ENCODE peak calls at places on chromosomes 1 and 21, in six cellular contexts. L is KG1; P is activated CD8-positive, alpha-beta memory T cell treated with anti-CD3 and anti-CD28 coated beads, Interleukin-2, amount 10 ng/mL, durations not matched to agents 7 days and 5 days; X is upper lobe of right lung; S is posterior cingulate gyrus; N is T-helper 17 cell. I is an unnamed sample.

GRCh38 chr1:89589515-89589914 is 43.4 kb upstream of the LRRC8C start:
- DNase-seq in X (no peak), L (no peak), N (no peak), P (no peak), S (no peak), I (no peak)

GRCh38 chr1:245754463-245754961 is 599.7 kb downstream of the KIF26B start:
- DNase-seq in L (no peak), P (no peak), S (no peak), N (no peak), X (no peak), I (no peak)

GRCh38 chr1:22318279-22318983 is 133.2 kb upstream of the ZBTB40 start:
- DNase-seq in L (no peak), S (peak; percentile 50), P (no peak), N (no peak), X (no peak), I (no peak)

GRCh38 chr21:44710294-44710665 is 1.1 kb downstream of the TSPEAR start:
- DNase-seq in S (no peak), L (no peak), P (no peak), X (peak; percentile 52), N (no peak), I (no peak)

GRCh38 chr1:115136106-115136505 is 46.8 kb upstream of the TSPAN2 start:
- DNase-seq in X (no peak), L (no peak), N (no peak), S (no peak), P (no peak), I (no peak)

GRCh38 chr1:83102630-83103071 is 896.3 kb downstream of the TTLL7 start:
- DNase-seq in P (no peak), L (no peak), X (no peak), N (no peak), S (no peak), I (no peak)

GRCh38 chr1:224497714-224498573 is 63.3 kb upstream of the WDR26 start:
- DNase-seq in P (peak; percentile 92), S (no peak), X (no peak), L (peak; percentile 72), N (no peak), I (no peak)

GRCh38 chr1:26882696-26883095 is 7.4 kb downstream of the GPN2 start:
- DNase-seq in P (no peak), N (no peak), S (no peak), X (no peak), L (no peak), I (no peak)

GRCh38 chr1:115469703-115470476 is 131.8 kb upstream of the NGF start:
- DNase-seq in N (no peak), X (peak; percentile 76), P (peak; percentile 43), L (peak; percentile 5), S (peak; percentile 36), I (peak; percentile 4)

GRCh38 chr1:30242722-30243465 is 480.5 kb downstream of the MATN1 start:
- DNase-seq in L (no peak), P (no peak), S (no peak), N (no peak), X (peak; percentile 21), I (no peak)

GRCh38 chr1:19209990-19210771 is at the start of gene UBR4:
- DNase-seq in N (peak; percentile 95), X (peak; percentile 98), S (peak; percentile 91), P (peak; percentile 97), L (peak; percentile 90), I (peak; percentile 91)

GRCh38 chr1:101043776-101044175 is 18.2 kb upstream of the DPH5 start:
- DNase-seq in P (no peak), N (no peak), S (no peak), X (no peak), L (no peak), I (no peak)

GRCh38 chr1:30724175-30724574 is 790 bp upstream of the MATN1 start:
- DNase-seq in L (no peak), S (no peak), N (no peak), X (no peak), P (no peak), I (no peak)

GRCh38 chr1:200415693-200416593 is 6.1 kb upstream of the ZNF281 start:
- DNase-seq in N (no peak), L (no peak), S (no peak), P (no peak), X (no peak), I (no peak)

GRCh38 chr1:8858888-8859706 is 19.4 kb downstream of the ENO1 start:
- DNase-seq in N (no peak), P (peak; percentile 68), X (no peak), L (no peak), S (no peak), I (peak; percentile 19)

GRCh38 chr1:91548382-91549040 is 47.9 kb downstream of the CDC7 start:
- DNase-seq in X (no peak), L (no peak), N (no peak), P (peak; percentile 60), S (no peak), I (no peak)

I was measured in NCI-H1048.